ENCODE peak calls at places on chromosomes 4 and X, in four cellular contexts. One of them, this sample, is unnamed.
A peak's percentile ranks its signal among the peaks of the same experiment; 100 is the strongest.

GRCh38 chr4:181860668-181861067 is 382.5 kb upstream of the TENM3 start:
- DNase-seq in GM12878: no peak
- DNase-seq in K562: no peak
- DNase-seq in HepG2: no peak
- DNase-seq in this sample: no peak

GRCh38 chrX:101398694-101399093 is 7.9 kb downstream of the RPL36A start:
- DNase-seq in GM12878: no peak
- DNase-seq in K562: no peak
- DNase-seq in HepG2: no peak
- DNase-seq in this sample: no peak

GRCh38 chrX:40267334-40268118 is 169.8 kb upstream of the BCOR start:
- DNase-seq in GM12878: peak; percentile 19
- DNase-seq in K562: no peak
- DNase-seq in HepG2: no peak
- DNase-seq in this sample: no peak

GRCh38 chr4:13511101-13511500 is 27.0 kb upstream of the RAB28 start:
- DNase-seq in GM12878: no peak
- DNase-seq in K562: no peak
- DNase-seq in HepG2: no peak
- DNase-seq in this sample: no peak

GRCh38 chr4:185817403-185817818 is 5.4 kb upstream of the SORBS2 start:
- DNase-seq in GM12878: no peak
- DNase-seq in K562: no peak
- DNase-seq in HepG2: peak; percentile 45
- DNase-seq in this sample: no peak

GRCh38 chr4:5524900-5525299 is 183.5 kb downstream of the EVC2 start:
- DNase-seq in GM12878: no peak
- DNase-seq in K562: no peak
- DNase-seq in HepG2: no peak
- DNase-seq in this sample: no peak

GRCh38 chr4:146342600-146343192 is 128.4 kb downstream of the REELD1 start:
- DNase-seq in GM12878: no peak
- DNase-seq in K562: peak; percentile 20
- DNase-seq in HepG2: no peak
- DNase-seq in this sample: peak; percentile 8

GRCh38 chr4:101158136-101158485 is 189.2 kb downstream of the PPP3CA start:
- DNase-seq in GM12878: no peak
- DNase-seq in K562: no peak
- DNase-seq in HepG2: no peak
- DNase-seq in this sample: no peak

DNA sequence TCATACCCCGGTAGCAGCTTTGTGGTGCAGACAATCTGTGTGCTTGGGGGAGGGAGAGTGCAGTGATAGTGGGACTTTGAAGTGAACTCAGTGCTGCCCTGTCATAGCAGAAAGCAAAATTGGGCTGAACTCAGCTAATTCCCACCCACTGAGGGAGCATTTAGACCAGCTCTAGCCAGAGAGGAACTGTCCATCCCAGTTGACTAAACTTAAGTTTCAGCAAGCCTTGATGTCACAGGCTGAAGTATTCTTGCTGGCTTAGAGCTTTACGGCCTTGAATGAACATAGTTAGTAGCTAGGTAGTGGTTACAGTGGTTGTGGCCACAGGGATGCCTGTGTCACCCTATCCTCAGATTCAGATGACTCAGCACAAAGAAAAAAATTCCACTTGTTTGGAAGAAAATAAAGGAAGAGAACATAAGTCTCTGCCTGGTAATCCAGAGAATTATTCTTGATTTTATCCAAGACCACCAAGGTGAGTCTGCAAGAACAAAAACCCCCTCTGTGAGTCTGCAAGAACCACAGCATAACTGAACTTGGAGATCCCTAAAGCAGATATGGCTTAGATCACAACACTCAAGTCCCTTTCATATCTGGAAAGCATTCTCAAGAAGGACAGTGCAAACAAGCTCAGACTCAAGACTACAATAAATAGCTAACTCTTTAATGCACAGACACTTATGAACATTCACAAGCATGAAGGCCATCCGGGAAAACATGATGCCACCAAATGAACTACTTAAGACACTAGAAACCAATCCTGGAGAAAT is 39.4 kb downstream of the ADH7 start:
- DNase-seq in GM12878: no peak
- DNase-seq in K562: no peak
- DNase-seq in HepG2: no peak
- DNase-seq in this sample: no peak
- TF ChIP-seq NR2C2 in GM12878: no peak
- TF ChIP-seq NR2C2 in K562: no peak
- TF ChIP-seq NR2C2 in HepG2: no peak
- TF ChIP-seq NR2C2 in this sample: no peak

GRCh38 chrX:72532371-72532770 is 40.3 kb downstream of the HDAC8 start:
- DNase-seq in GM12878: no peak
- DNase-seq in K562: no peak
- DNase-seq in HepG2: no peak
- DNase-seq in this sample: no peak
- TF ChIP-seq CREB1 in GM12878: no peak
- TF ChIP-seq CREB1 in K562: no peak
- TF ChIP-seq CREB1 in HepG2: no peak
- TF ChIP-seq CREB1 in this sample: no peak

DNA sequence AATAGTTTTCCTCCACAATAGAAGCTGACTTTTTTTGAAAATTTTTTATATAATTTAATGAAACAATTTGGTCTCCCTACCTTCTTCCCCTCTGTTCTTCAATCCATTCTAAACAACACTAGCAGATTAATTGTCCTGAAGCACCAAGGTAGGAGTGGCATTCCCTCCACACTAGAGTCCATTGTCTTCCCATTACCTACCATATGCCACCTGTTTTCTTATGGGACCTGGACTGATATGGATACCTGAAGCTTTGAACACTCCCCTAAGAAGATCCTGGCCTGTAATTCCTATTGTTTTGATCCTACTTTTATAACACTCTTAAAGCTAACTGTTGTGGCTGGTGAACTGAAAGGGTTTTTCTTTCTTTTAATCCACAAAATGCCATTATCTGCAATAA is 92.0 kb downstream of the APBB2 start:
- DNase-seq in GM12878: no peak
- DNase-seq in K562: no peak
- DNase-seq in HepG2: no peak
- DNase-seq in this sample: no peak
- TF ChIP-seq NR2C2 in GM12878: no peak
- TF ChIP-seq NR2C2 in K562: no peak
- TF ChIP-seq NR2C2 in HepG2: no peak
- TF ChIP-seq NR2C2 in this sample: no peak

DNA sequence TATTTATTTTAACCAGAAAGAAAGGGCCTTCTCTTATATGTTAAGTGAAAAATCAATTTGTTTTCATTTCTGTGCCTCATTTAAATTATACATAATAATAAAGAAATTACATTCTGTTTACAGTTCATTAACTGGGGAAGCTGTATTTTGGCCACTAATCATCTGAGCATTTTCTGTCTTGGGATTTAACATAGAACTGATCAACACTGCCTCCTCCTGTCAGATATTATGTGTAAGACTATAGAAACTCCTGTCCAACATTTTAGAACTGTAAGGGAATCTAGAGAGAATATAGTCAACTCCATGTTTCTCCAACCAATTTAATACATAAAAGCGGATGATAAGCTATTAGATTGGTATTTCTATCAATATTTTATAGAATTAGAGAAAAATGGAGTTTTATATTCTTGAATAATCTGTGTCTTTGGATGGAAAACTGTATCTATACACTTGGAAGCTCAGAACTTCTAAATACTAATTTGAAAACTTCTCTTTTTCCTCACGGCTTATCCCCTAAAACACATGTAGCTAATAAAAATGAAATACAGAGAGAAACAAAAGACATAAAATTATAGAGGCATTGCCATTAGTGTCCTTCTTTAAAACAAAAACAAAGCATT is 33.0 kb downstream of the ENPEP start:
- DNase-seq in GM12878: no peak
- DNase-seq in K562: no peak
- DNase-seq in HepG2: no peak
- DNase-seq in this sample: no peak
- TF ChIP-seq CREB1 in GM12878: no peak
- TF ChIP-seq CREB1 in K562: no peak
- TF ChIP-seq CREB1 in HepG2: no peak
- TF ChIP-seq CREB1 in this sample: no peak

GRCh38 chr4:36198068-36198808 is 46.1 kb downstream of the ARAP2 start:
- DNase-seq in GM12878: no peak
- DNase-seq in K562: no peak
- DNase-seq in HepG2: no peak
- DNase-seq in this sample: no peak

GRCh38 chr4:36198861-36199260 is 45.5 kb downstream of the ARAP2 start:
- DNase-seq in GM12878: no peak
- DNase-seq in K562: no peak
- DNase-seq in HepG2: no peak
- DNase-seq in this sample: no peak

GRCh38 chr4:36196145-36196925 is 48.0 kb downstream of the ARAP2 start:
- DNase-seq in GM12878: no peak
- DNase-seq in K562: no peak
- DNase-seq in HepG2: no peak
- DNase-seq in this sample: no peak

GRCh38 chr4:36192922-36193321 is 51.4 kb downstream of the ARAP2 start:
- DNase-seq in GM12878: no peak
- DNase-seq in K562: no peak
- DNase-seq in HepG2: no peak
- DNase-seq in this sample: no peak

DNA sequence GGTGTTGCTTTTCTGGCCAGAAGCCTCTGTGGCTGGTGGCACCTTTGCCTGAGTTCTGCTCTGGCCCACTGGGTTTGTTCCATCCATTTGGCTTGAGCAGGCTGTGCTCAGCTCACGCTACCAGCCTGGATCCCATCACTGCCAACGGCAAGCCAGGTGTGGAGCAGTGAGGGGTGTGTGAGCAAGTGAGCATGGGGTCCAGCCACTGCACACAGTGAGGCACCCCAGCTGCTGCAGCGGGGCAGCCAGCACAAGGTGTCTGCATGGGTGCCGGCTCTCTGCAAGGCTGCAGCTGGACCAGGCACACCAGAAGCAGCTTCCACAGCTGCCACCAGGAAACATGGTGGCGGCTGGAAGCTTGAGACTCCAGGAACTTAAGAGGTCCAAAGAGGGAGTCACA is 46.8 kb downstream of the ARAP2 start:
- DNase-seq in GM12878: no peak
- DNase-seq in K562: no peak
- DNase-seq in HepG2: no peak
- DNase-seq in this sample: no peak
- TF ChIP-seq NR2C2 in GM12878: no peak
- TF ChIP-seq NR2C2 in K562: no peak
- TF ChIP-seq NR2C2 in HepG2: no peak
- TF ChIP-seq NR2C2 in this sample: no peak

GRCh38 chr4:10163296-10163695 is 46.7 kb upstream of the WDR1 start:
- DNase-seq in GM12878: no peak
- DNase-seq in K562: no peak
- DNase-seq in HepG2: no peak
- DNase-seq in this sample: no peak

GRCh38 chr4:10160280-10160856 is 43.8 kb upstream of the WDR1 start:
- DNase-seq in GM12878: no peak
- DNase-seq in K562: peak; percentile 33
- DNase-seq in HepG2: peak; percentile 18
- DNase-seq in this sample: no peak

GRCh38 chr4:10162341-10163000 is 45.9 kb upstream of the WDR1 start:
- DNase-seq in GM12878: no peak
- DNase-seq in K562: no peak
- DNase-seq in HepG2: peak; percentile 59
- DNase-seq in this sample: no peak

GRCh38 chr4:10161146-10161545 is 44.5 kb upstream of the WDR1 start:
- DNase-seq in GM12878: no peak
- DNase-seq in K562: no peak
- DNase-seq in HepG2: no peak
- DNase-seq in this sample: no peak

GRCh38 chr4:10161840-10162239 is 45.2 kb upstream of the WDR1 start:
- DNase-seq in GM12878: no peak
- DNase-seq in K562: no peak
- DNase-seq in HepG2: no peak
- DNase-seq in this sample: no peak
- TF ChIP-seq CREB1 in GM12878: no peak
- TF ChIP-seq CREB1 in K562: no peak
- TF ChIP-seq CREB1 in HepG2: no peak
- TF ChIP-seq CREB1 in this sample: no peak

DNA sequence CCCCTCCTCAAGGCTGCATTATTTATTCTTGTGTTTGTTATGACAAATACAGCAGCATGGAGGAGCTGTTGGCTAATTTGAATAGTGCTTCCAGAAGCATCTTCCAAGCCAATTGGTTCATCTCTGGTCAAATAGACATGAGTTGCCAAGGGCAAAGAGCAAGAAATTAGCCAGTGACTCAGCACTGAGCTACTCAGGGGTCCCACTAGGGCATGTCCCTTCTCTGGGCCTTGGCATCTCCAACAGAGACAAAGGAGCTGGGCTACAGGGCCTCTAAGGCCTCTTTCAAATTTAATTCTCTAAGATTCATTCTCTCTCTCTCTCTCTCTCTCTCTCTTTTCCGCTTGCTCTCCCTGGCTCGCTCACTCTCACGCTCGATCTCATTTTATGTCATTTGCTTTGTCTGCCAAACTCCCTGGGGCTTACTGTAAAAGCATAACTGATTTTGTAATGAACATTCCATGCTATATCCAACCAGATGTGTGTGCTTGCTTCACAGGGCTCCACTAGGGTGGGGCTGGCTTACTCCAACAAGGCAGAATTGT is 86.7 kb upstream of the MAGEA4 start:
- DNase-seq in GM12878: no peak
- DNase-seq in K562: no peak
- DNase-seq in HepG2: no peak
- DNase-seq in this sample: no peak
- TF ChIP-seq NR2C2 in GM12878: no peak
- TF ChIP-seq NR2C2 in K562: no peak
- TF ChIP-seq NR2C2 in HepG2: no peak
- TF ChIP-seq NR2C2 in this sample: no peak